ENCODE peak calls at places on chromosomes 13 and 19, in six cellular contexts. G, I, A, B, X and Y are unnamed samples.

GRCh38 chr19:3129112-3129511 is 6.7 kb upstream of the GNA15 start:
- DNase-seq in X (peak), G (no peak), B (no peak), A (no peak), I (no peak), Y (peak)

GRCh38 chr19:3369337-3370213 is 3.2 kb downstream of the NFIC start:
- DNase-seq in B (no peak), A (no peak), I (peak), G (no peak), X (peak), Y (no peak)

GRCh38 chr19:34475026-34475974 is 6.3 kb upstream of the WTIP start:
- DNase-seq in A (no peak), B (no peak), X (peak), G (no peak), I (no peak), Y (no peak)

GRCh38 chr13:39254606-39255005 is 216.3 kb downstream of the NHLRC3 start:
- DNase-seq in A (no peak), G (no peak), I (no peak), X (no peak), B (peak), Y (no peak)

GRCh38 chr13:98897706-98898105 is 80.2 kb downstream of the DOCK9 start:
- DNase-seq in X (no peak), B (no peak), G (no peak), A (no peak), I (no peak), Y (no peak)

GRCh38 chr13:40271931-40272775 is 394.3 kb downstream of the FOXO1 start:
- DNase-seq in I (peak), A (no peak), G (peak), X (peak), B (no peak), Y (no peak)

GRCh38 chr13:27797228-27797624 is 4.9 kb downstream of the GSX1 start:
- DNase-seq in B (no peak), X (peak), I (no peak), G (no peak), A (no peak), Y (no peak)

GRCh38 chr19:34327851-34328250 is 37.1 kb upstream of the GPI start:
- DNase-seq in G (no peak), I (no peak), A (no peak), X (no peak), B (no peak), Y (no peak)

GRCh38 chr13:99614465-99614885 is 113.2 kb downstream of the TM9SF2 start:
- DNase-seq in G (no peak), I (peak), X (peak), A (no peak), B (no peak), Y (no peak)

GRCh38 chr13:61466280-61466679 is 50.6 kb upstream of the PCDH20 start:
- DNase-seq in X (no peak), B (no peak), G (no peak), I (no peak), A (no peak), Y (no peak)

GRCh38 chr13:91017669-91018053 is 329.8 kb upstream of the MIR17HG start:
- DNase-seq in A (peak), G (no peak), X (no peak), I (no peak), B (no peak), Y (no peak)

GRCh38 chr13:99467764-99468163 is 33.5 kb upstream of the TM9SF2 start:
- DNase-seq in I (no peak), X (peak), B (no peak), A (no peak), G (no peak), Y (no peak)

GRCh38 chr19:1061987-1062386 is 5.0 kb upstream of the ARHGAP45 start:
- DNase-seq in A (no peak), X (no peak), G (no peak), I (no peak), B (no peak), Y (no peak)

GRCh38 chr19:4523306-4524110 is 5.2 kb upstream of the PLIN4 start:
- DNase-seq in X (peak), G (peak), I (peak), B (peak), A (no peak), Y (no peak)

GRCh38 chr19:48330012-48330681 is 4.8 kb downstream of the EMP3 start:
- DNase-seq in B (peak), A (peak), X (no peak), G (peak), I (peak), Y (peak)

GRCh38 chr19:4866595-4867424 is 657 bp downstream of the PLIN3 start:
- DNase-seq in G (peak), A (no peak), I (peak), X (peak), B (no peak), Y (no peak)

GRCh38 chr19:33468361-33469170 is 53.0 kb downstream of the PEPD start:
- DNase-seq in X (no peak), G (no peak), I (no peak), A (no peak), B (no peak), Y (no peak)

GRCh38 chr19:1839658-1840540 is 8.4 kb downstream of the REXO1 start:
- DNase-seq in X (no peak), B (no peak), A (no peak), G (no peak), I (no peak), Y (no peak)

GRCh38 chr19:46898731-46899130 is 37.9 kb downstream of the ARHGAP35 start:
- DNase-seq in B (no peak), G (no peak), X (peak), A (no peak), I (no peak), Y (no peak)

GRCh38 chr19:30664358-30665058 is 292.3 kb downstream of the ZNF536 start:
- DNase-seq in I (peak), X (no peak), A (no peak), G (no peak), B (peak), Y (no peak)

GRCh38 chr19:18436651-18437478 is 1.1 kb downstream of the ISYNA1 start:
- DNase-seq in B (peak), X (peak), A (no peak), G (no peak), I (peak), Y (peak)

GRCh38 chr19:49869009-49869483 is 1.7 kb upstream of the PNKP start:
- DNase-seq in G (no peak), X (no peak), A (peak), I (no peak), B (no peak), Y (peak)

GRCh38 chr19:30222428-30222873 is 149.7 kb upstream of the ZNF536 start:
- DNase-seq in G (no peak), B (no peak), A (no peak), I (no peak), X (no peak), Y (no peak)

GRCh38 chr19:3336680-3337523 is 29.5 kb upstream of the NFIC start:
- DNase-seq in A (peak), B (peak), I (peak), X (peak), G (no peak), Y (peak)

GRCh38 chr13:43728411-43728810 is 58.4 kb downstream of the ENOX1 start:
- DNase-seq in B (no peak), A (no peak), X (no peak), I (no peak), G (no peak), Y (no peak)

GRCh38 chr13:28324181-28324789 is 170.6 kb downstream of the FLT1 start:
- DNase-seq in X (peak), G (peak), B (no peak), A (no peak), I (peak), Y (peak)

GRCh38 chr13:70703755-70704154 is 595.5 kb upstream of the KLHL1 start:
- DNase-seq in G (no peak), X (peak), I (no peak), B (no peak), A (no peak), Y (no peak)

GRCh38 chr19:50557009-50557613 is 11.1 kb downstream of the LRRC4B start:
- DNase-seq in G (no peak), A (no peak), B (no peak), X (no peak), I (no peak), Y (no peak)

GRCh38 chr19:9671654-9672053 is 3.2 kb downstream of the ZNF562 start:
- DNase-seq in X (no peak), I (no peak), G (no peak), A (no peak), B (no peak), Y (no peak)

GRCh38 chr19:38201731-38202130 is 22.3 kb downstream of the DPF1 start:
- DNase-seq in B (no peak), G (no peak), I (no peak), X (no peak), A (no peak), Y (no peak)

GRCh38 chr13:112452380-112453206 is 76.4 kb downstream of the SPACA7 start:
- DNase-seq in X (no peak), G (no peak), I (peak), A (no peak), B (no peak), Y (peak)

GRCh38 chr19:52778811-52779210 is 7.8 kb downstream of the ZNF600 start:
- DNase-seq in I (no peak), A (no peak), B (no peak), X (no peak), G (peak), Y (no peak)

GRCh38 chr13:27174766-27175455 is 3.3 kb upstream of the USP12 start:
- DNase-seq in A (no peak), G (no peak), X (no peak), I (no peak), B (no peak), Y (no peak)

GRCh38 chr19:33334271-33334670 is 31.9 kb upstream of the CEBPA start:
- DNase-seq in B (no peak), X (no peak), G (no peak), I (no peak), A (no peak), Y (no peak)

GRCh38 chr13:34750078-34750703 is 191.9 kb upstream of the NBEA start:
- DNase-seq in A (no peak), I (no peak), G (no peak), B (peak), X (peak), Y (peak)